ENCODE peak calls at places on chromosomes 4 and X, in nine cellular contexts. K is iPS-NIHi11; V is ELR; F is stimulated activated CD4-positive, alpha-beta T cell treated with anti-CD3 and anti-CD28 coated beads, Interleukin-4, amount 100 ng/mL, for 1 hour; Q is RWPE1; L is dorsolateral prefrontal cortex; X is occipital lobe; Z is renal cortical epithelial cell; M is CD4-positive, CD25-positive, alpha-beta regulatory T cell. O is an unnamed sample.

GRCh38 chrX:106144755-106145639 is 23.1 kb upstream of the PWWP3B start:
- DNase-seq in Z (no peak), F (no peak), Q (no peak), L (no peak), M (no peak), X (no peak), K (no peak), V (no peak), O (no peak)

GRCh38 chr4:156779774-156780173 is 191.8 kb downstream of the PDGFC start:
- DNase-seq in X (no peak), Q (peak), Z (peak), K (no peak), F (no peak), V (peak), M (no peak), L (no peak), O (peak)

GRCh38 chr4:124044867-124045266 is 648.3 kb downstream of the SPRY1 start:
- DNase-seq in F (no peak), K (peak), X (no peak), Z (no peak), V (no peak), Q (no peak), M (no peak), L (no peak), O (no peak)

GRCh38 chr4:4969298-4969697 is 50.0 kb downstream of the CYTL1 start:
- DNase-seq in L (no peak), X (no peak), K (no peak), Z (no peak), Q (peak), F (no peak), V (peak), M (no peak), O (no peak)

GRCh38 chr4:45120163-45120562 is 393.8 kb upstream of the GNPDA2 start:
- DNase-seq in Q (no peak), F (no peak), M (no peak), V (no peak), K (no peak), L (no peak), Z (peak), X (no peak), O (no peak)

GRCh38 chrX:148940411-148940996 is 440.1 kb downstream of the AFF2 start:
- DNase-seq in K (no peak), F (no peak), Z (no peak), X (no peak), M (no peak), Q (no peak), V (no peak), L (no peak), O (no peak)

GRCh38 chrX:48028091-48028490 is 21.3 kb downstream of the SPACA5 start:
- DNase-seq in K (no peak), Z (no peak), X (no peak), V (no peak), Q (no peak), M (no peak), F (no peak), L (no peak), O (no peak)

GRCh38 chr4:90951037-90951436 is 823.8 kb downstream of the CCSER1 start:
- DNase-seq in V (peak), Z (peak), L (no peak), F (no peak), M (no peak), Q (peak), X (no peak), K (peak), O (peak)

GRCh38 chr4:54229631-54230478 is 762 bp downstream of the PDGFRA start:
- DNase-seq in Z (no peak), M (no peak), X (no peak), L (no peak), V (peak), Q (no peak), K (no peak), F (peak), O (peak)

GRCh38 chrX:116114999-116115398 is 55.5 kb upstream of the AGTR2 start:
- DNase-seq in L (no peak), Z (no peak), M (no peak), F (no peak), K (no peak), V (no peak), X (no peak), Q (no peak), O (no peak)

GRCh38 chr4:4619821-4620220 is 78.0 kb upstream of the STX18 start:
- DNase-seq in X (no peak), Q (no peak), K (no peak), V (no peak), Z (no peak), F (no peak), L (no peak), M (no peak), O (no peak)

GRCh38 chr4:110678517-110678916 is 55.6 kb upstream of the PITX2 start:
- DNase-seq in M (no peak), V (no peak), X (no peak), Q (no peak), F (no peak), Z (no peak), K (no peak), L (no peak), O (no peak)

GRCh38 chr4:38949416-38950051 is 81.9 kb downstream of the FAM114A1 start:
- DNase-seq in V (peak), X (no peak), K (no peak), L (no peak), M (peak), Q (no peak), Z (peak), F (no peak), O (peak)

GRCh38 chrX:42119076-42119475 is 195.7 kb upstream of the CASK start:
- DNase-seq in Z (peak), X (no peak), Q (peak), K (no peak), V (peak), M (no peak), L (no peak), F (no peak), O (peak)

GRCh38 chr4:105274090-105274489 is 127.4 kb downstream of the TET2 start:
- DNase-seq in Q (no peak), M (peak), F (no peak), L (no peak), X (no peak), Z (no peak), V (no peak), K (no peak), O (no peak)

GRCh38 chrX:22952011-22952410 is 47.7 kb upstream of the DDX53 start:
- DNase-seq in X (no peak), V (peak), L (no peak), Q (no peak), F (no peak), K (no peak), Z (peak), M (no peak), O (peak)

GRCh38 chr4:18850763-18851331 is 829.3 kb upstream of the LCORL start:
- DNase-seq in K (no peak), X (no peak), M (no peak), Z (peak), L (no peak), Q (no peak), F (no peak), V (peak), O (no peak)

GRCh38 chr4:110122201-110122600 is 76.2 kb downstream of the ELOVL6 start:
- DNase-seq in K (no peak), V (no peak), M (no peak), Z (no peak), F (no peak), X (no peak), L (no peak), Q (no peak), O (no peak)

GRCh38 chr4:104064650-104065577 is 345.1 kb upstream of the TACR3 start:
- DNase-seq in Z (peak), K (peak), X (peak), M (peak), L (peak), V (peak), F (no peak), Q (peak), O (peak)

GRCh38 chr4:172952052-172952451 is 216.6 kb upstream of the GALNT7 start:
- DNase-seq in X (no peak), M (no peak), L (no peak), V (no peak), F (no peak), Q (no peak), Z (no peak), K (peak), O (no peak)

GRCh38 chr4:85520765-85521749 is 46.1 kb downstream of the ARHGAP24 start:
- DNase-seq in Z (no peak), L (no peak), F (no peak), Q (no peak), V (no peak), M (no peak), X (no peak), K (no peak), O (no peak)

GRCh38 chr4:148214529-148215166 is 227.6 kb downstream of the NR3C2 start:
- DNase-seq in Q (no peak), Z (peak), V (peak), X (no peak), F (no peak), L (peak), K (no peak), M (no peak), O (no peak)

GRCh38 chr4:123017636-123018390 is 95.4 kb upstream of the NUDT6 start:
- DNase-seq in F (no peak), Q (peak), K (no peak), V (peak), L (no peak), M (no peak), X (no peak), Z (peak), O (peak)

GRCh38 chrX:107825698-107826285 is at the start of gene MID2:
- DNase-seq in K (peak), M (peak), V (peak), Q (peak), L (peak), X (peak), F (peak), Z (peak), O (peak)

GRCh38 chr4:65665951-65666523 is 4.3 kb downstream of the EPHA5 start:
- DNase-seq in V (peak), X (no peak), L (no peak), Z (no peak), Q (no peak), K (no peak), F (no peak), M (no peak), O (no peak)

GRCh38 chr4:77043507-77044131 is 32.2 kb downstream of the CCNI start:
- DNase-seq in Q (no peak), V (no peak), K (no peak), F (no peak), Z (peak), X (no peak), M (no peak), L (no peak), O (no peak)

GRCh38 chrX:97189668-97190067 is 306.0 kb downstream of the RPA4 start:
- DNase-seq in Q (no peak), X (no peak), K (no peak), M (no peak), F (no peak), V (no peak), Z (peak), L (no peak), O (no peak)

GRCh38 chrX:110795645-110796510 is at the start of gene CHRDL1:
- DNase-seq in X (no peak), L (no peak), F (no peak), K (peak), Q (peak), V (peak), Z (peak), M (no peak), O (no peak)

GRCh38 chr4:3239998-3240920 is 8.7 kb upstream of the MSANTD1 start:
- DNase-seq in X (no peak), M (no peak), K (no peak), V (no peak), Q (no peak), Z (no peak), L (no peak), F (no peak), O (no peak)

GRCh38 chr4:118280501-118281218 is 72.1 kb downstream of the PRSS12 start:
- DNase-seq in X (no peak), F (peak), Z (peak), L (peak), M (peak), K (peak), V (peak), Q (peak), O (peak)

GRCh38 chr4:111066887-111067286 is 444.0 kb upstream of the PITX2 start:
- DNase-seq in F (no peak), Z (peak), L (no peak), V (peak), X (no peak), K (peak), Q (no peak), M (no peak), O (no peak)

GRCh38 chr4:136917312-136918110 is 614.8 kb downstream of the PCDH18 start:
- DNase-seq in M (no peak), F (no peak), K (no peak), V (no peak), Z (no peak), L (no peak), Q (no peak), X (no peak), O (no peak)

GRCh38 chr4:26943391-26943790 is 82.8 kb downstream of the STIM2 start:
- DNase-seq in Q (no peak), M (no peak), K (no peak), L (no peak), Z (no peak), F (no peak), V (no peak), X (no peak), O (no peak)

GRCh38 chrX:40155617-40156471 is 58.1 kb upstream of the BCOR start:
- DNase-seq in M (no peak), L (no peak), F (no peak), Z (no peak), X (no peak), V (no peak), K (no peak), Q (no peak), O (no peak)

GRCh38 chr4:89847571-89848325 is 10.8 kb upstream of the SNCA start:
- DNase-seq in K (no peak), Q (peak), F (no peak), L (no peak), M (no peak), X (no peak), Z (no peak), V (no peak), O (peak)

GRCh38 chr4:22345678-22346077 is 170.2 kb downstream of the ADGRA3 start:
- DNase-seq in V (no peak), Q (no peak), L (no peak), M (no peak), F (no peak), Z (no peak), K (no peak), X (no peak), O (no peak)

GRCh38 chr4:147943159-147943638 is 211.3 kb downstream of the ARHGAP10 start:
- DNase-seq in K (no peak), M (peak), F (no peak), V (no peak), Z (peak), Q (no peak), X (no peak), L (no peak), O (no peak)

GRCh38 chr4:7021930-7022658 is 21.1 kb upstream of the TADA2B start:
- DNase-seq in X (no peak), Q (peak), K (no peak), F (no peak), L (no peak), V (peak), M (no peak), Z (peak), O (no peak)

GRCh38 chrX:154355094-154355775 is 19.2 kb downstream of the FLNA start:
- DNase-seq in L (no peak), Q (no peak), K (no peak), X (no peak), V (no peak), Z (no peak), F (no peak), M (no peak), O (no peak)

GRCh38 chr4:100954048-100954447 is 393.3 kb downstream of the PPP3CA start:
- DNase-seq in L (no peak), V (no peak), M (no peak), Z (no peak), K (no peak), Q (no peak), X (no peak), F (no peak), O (no peak)